ENCODE peak calls at places on chromosomes 3 and 15, in nine cellular contexts. F, J, A, V, W, H, Y, E and M are unnamed samples.
A peak's percentile ranks its signal among the peaks of the same experiment; 100 is the strongest.

GRCh38 chr3:125194061-125194848 is 18.3 kb downstream of the SLC12A8 start:
- DNase-seq in F (peak; percentile 15), J (no peak), A (no peak), V (peak; percentile 53), W (no peak), H (no peak), Y (no peak), E (no peak), M (no peak)

GRCh38 chr3:126107960-126108688 is 24.2 kb upstream of the SLC41A3 start:
- DNase-seq in F (no peak), J (peak; percentile 7), A (no peak), V (no peak), W (no peak), H (no peak), Y (no peak), E (no peak), M (peak; percentile 86)

GRCh38 chr3:53804697-53805462 is 41.3 kb downstream of the CHDH start:
- DNase-seq in F (peak; percentile 67), J (no peak), A (no peak), V (peak; percentile 55), W (no peak), H (no peak), Y (peak; percentile 77), E (no peak), M (no peak)

GRCh38 chr15:31338318-31338878 is 11.8 kb downstream of the KLF13 start:
- DNase-seq in F (no peak), J (peak; percentile 67), A (no peak), V (no peak), W (no peak), H (no peak), Y (no peak), E (no peak), M (no peak)

GRCh38 chr3:126945171-126945721 is 37.7 kb upstream of the PLXNA1 start:
- DNase-seq in F (no peak), J (no peak), A (no peak), V (no peak), W (no peak), H (no peak), Y (no peak), E (no peak), M (no peak)

GRCh38 chr15:91694829-91695205 is 158.7 kb upstream of the SLCO3A1 start:
- DNase-seq in F (peak; percentile 54), J (no peak), A (no peak), V (peak; percentile 18), W (peak; percentile 45), H (no peak), Y (no peak), E (peak; percentile 81), M (no peak)

GRCh38 chr15:40308844-40309189 is 1.1 kb upstream of the PLCB2 start:
- DNase-seq in F (no peak), J (peak; percentile 64), A (no peak), V (no peak), W (peak; percentile 56), H (no peak), Y (peak; percentile 68), E (no peak), M (no peak)

GRCh38 chr3:95522449-95522848 is 1291.9 kb upstream of the EPHA6 start:
- DNase-seq in F (no peak), J (no peak), A (no peak), V (no peak), W (no peak), H (no peak), Y (no peak), E (no peak), M (no peak)

GRCh38 chr15:78129098-78130011 is 1.9 kb downstream of the CIB2 start:
- DNase-seq in F (no peak), J (no peak), A (no peak), V (peak; percentile 36), W (no peak), H (no peak), Y (no peak), E (no peak), M (no peak)

GRCh38 chr3:24237971-24238767 is 256.5 kb downstream of the THRB start:
- DNase-seq in F (peak; percentile 96), J (no peak), A (peak; percentile 68), V (peak; percentile 72), W (peak; percentile 43), H (no peak), Y (no peak), E (peak; percentile 50), M (no peak)

GRCh38 chr15:45790325-45790943 is 155.6 kb downstream of the SQOR start:
- DNase-seq in F (no peak), J (no peak), A (peak; percentile 43), V (peak; percentile 45), W (no peak), H (no peak), Y (no peak), E (no peak), M (no peak)

GRCh38 chr15:101170568-101171350 is 81.1 kb downstream of the CHSY1 start:
- DNase-seq in F (peak; percentile 84), J (no peak), A (no peak), V (peak; percentile 81), W (no peak), H (no peak), Y (peak; percentile 85), E (peak; percentile 41), M (no peak)

GRCh38 chr3:57382933-57383332 is 90.4 kb upstream of the ASB14 start:
- DNase-seq in F (peak; percentile 27), J (no peak), A (no peak), V (no peak), W (no peak), H (no peak), Y (no peak), E (no peak), M (no peak)

GRCh38 chr3:62631471-62631870 is 243.7 kb downstream of the CADPS start:
- DNase-seq in F (no peak), J (no peak), A (no peak), V (no peak), W (no peak), H (no peak), Y (no peak), E (no peak), M (no peak)

GRCh38 chr3:108037770-108038169 is 53.1 kb downstream of the CD47 start:
- DNase-seq in F (no peak), J (no peak), A (peak; percentile 34), V (no peak), W (no peak), H (no peak), Y (no peak), E (no peak), M (no peak)

GRCh38 chr3:108036401-108036800 is 54.4 kb downstream of the CD47 start:
- DNase-seq in F (no peak), J (no peak), A (no peak), V (no peak), W (no peak), H (no peak), Y (no peak), E (no peak), M (no peak)

GRCh38 chr3:108035751-108036150 is 55.1 kb downstream of the CD47 start:
- DNase-seq in F (no peak), J (no peak), A (no peak), V (no peak), W (no peak), H (no peak), Y (no peak), E (no peak), M (peak; percentile 77)

GRCh38 chr3:108041253-108041652 is 49.6 kb downstream of the CD47 start:
- DNase-seq in F (no peak), J (no peak), A (no peak), V (no peak), W (no peak), H (no peak), Y (no peak), E (no peak), M (no peak)

GRCh38 chr3:108036984-108037741 is 53.7 kb downstream of the CD47 start:
- DNase-seq in F (peak; percentile 16), J (no peak), A (peak; percentile 45), V (no peak), W (no peak), H (no peak), Y (no peak), E (no peak), M (no peak)
- H3K27ac ChIP-seq in F (no peak overlapping the region), J (no peak overlapping the region), A (no peak overlapping the region), V (no peak overlapping the region), W (peak overlapping the region; percentile 26), H (no peak overlapping the region), Y (no peak overlapping the region), E (no peak overlapping the region), M (no peak overlapping the region)

GRCh38 chr15:81313686-81314085 is 10.3 kb downstream of the STARD5 start:
- DNase-seq in F (no peak), J (no peak), A (no peak), V (no peak), W (no peak), H (no peak), Y (no peak), E (no peak), M (no peak)
- H3K27ac ChIP-seq in F (peak overlapping the region; percentile 55), J (peak overlapping the region; percentile 78), A (no peak overlapping the region), V (peak overlapping the region; percentile 91), W (no peak overlapping the region), H (peak overlapping the region; percentile 83), Y (no peak overlapping the region), E (peak overlapping the region; percentile 66), M (peak overlapping the region; percentile 60)

GRCh38 chr15:58443291-58443690 is 11.5 kb downstream of the LIPC start:
- DNase-seq in F (no peak), J (no peak), A (no peak), V (no peak), W (no peak), H (no peak), Y (no peak), E (no peak), M (no peak)

GRCh38 chr15:58440922-58441321 is 9.1 kb downstream of the LIPC start:
- DNase-seq in F (no peak), J (no peak), A (no peak), V (peak; percentile 71), W (peak; percentile 60), H (no peak), Y (no peak), E (no peak), M (no peak)

GRCh38 chr15:58440181-58440910 is 8.6 kb downstream of the LIPC start:
- DNase-seq in F (peak; percentile 64), J (no peak), A (no peak), V (peak; percentile 64), W (peak; percentile 54), H (no peak), Y (no peak), E (no peak), M (no peak)

GRCh38 chr15:58441376-58442070 is 9.7 kb downstream of the LIPC start:
- DNase-seq in F (peak; percentile 86), J (no peak), A (no peak), V (peak; percentile 74), W (no peak), H (no peak), Y (no peak), E (no peak), M (no peak)

DNA sequence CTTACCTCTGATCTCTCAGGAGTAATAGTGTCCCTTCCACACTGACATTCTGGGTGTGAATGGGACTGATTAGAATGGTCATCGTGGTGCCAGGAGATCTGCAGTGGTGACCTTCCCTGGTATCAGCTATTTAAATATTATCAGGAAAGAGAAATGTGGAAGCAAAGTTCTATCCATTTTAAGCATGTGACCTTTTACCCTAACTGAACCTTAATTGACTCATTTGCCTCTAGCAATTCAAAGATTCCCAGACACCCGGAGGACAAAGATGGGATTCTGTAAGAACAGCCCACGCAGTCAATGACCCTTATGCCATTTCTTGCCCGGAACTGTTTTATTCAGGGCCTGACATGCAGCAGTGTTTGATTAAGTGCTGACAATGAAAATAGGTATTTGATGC is 10.3 kb downstream of the LIPC start:
- DNase-seq in F (peak; percentile 34), J (no peak), A (no peak), V (peak; percentile 75), W (no peak), H (no peak), Y (no peak), E (no peak), M (no peak)
- H3K27ac ChIP-seq in F (peak overlapping the region; percentile 7), J (no peak overlapping the region), A (no peak overlapping the region), V (peak overlapping the region; percentile 74), W (peak overlapping the region; percentile 37), H (peak overlapping the region; percentile 92), Y (no peak overlapping the region), E (no peak overlapping the region), M (no peak overlapping the region)

GRCh38 chr3:194339836-194340235 is 11.3 kb downstream of the CPN2 start:
- DNase-seq in F (no peak), J (no peak), A (no peak), V (no peak), W (no peak), H (no peak), Y (no peak), E (no peak), M (no peak)
- H3K27ac ChIP-seq in F (no peak overlapping the region), J (no peak overlapping the region), A (no peak overlapping the region), V (no peak overlapping the region), W (no peak overlapping the region), H (no peak overlapping the region), Y (no peak overlapping the region), E (no peak overlapping the region), M (no peak overlapping the region)